ENCODE peak calls at places on chromosomes 7 and 10, in four cellular contexts. C is GM12878, U is GM12891, B is K562. V is an unnamed sample.

GRCh38 chr10:103696411-103697145 is 158.8 kb downstream of the SH3PXD2A start:
- DNase-seq in C (no peak), U (peak; percentile 75), B (peak; percentile 90), V (peak; percentile 74)

GRCh38 chr10:132347211-132347930 is 15.4 kb downstream of the LRRC27 start:
- DNase-seq in C (no peak), U (no peak), B (no peak), V (no peak)

GRCh38 chr7:27172388-27172774 is 1.7 kb downstream of the HOXA10 start:
- DNase-seq in C (no peak), U (no peak), B (no peak), V (no peak)

GRCh38 chr7:26365897-26366267 is 74.2 kb downstream of the SNX10 start:
- DNase-seq in C (no peak), U (no peak), B (no peak), V (no peak)

GRCh38 chr10:104337985-104338735 is at the start of gene ITPRIP:
- DNase-seq in C (no peak), U (peak; percentile 58), B (peak; percentile 77), V (peak; percentile 66)

GRCh38 chr7:140661124-140661523 is 11.6 kb upstream of the ADCK2 start:
- DNase-seq in C (no peak), U (no peak), B (no peak), V (no peak)

GRCh38 chr7:19480383-19480782 is 228.5 kb downstream of the POLR1F start:
- DNase-seq in C (no peak), U (no peak), B (no peak), V (no peak)

GRCh38 chr7:90951986-90952648 is 312.1 kb upstream of the FZD1 start:
- DNase-seq in C (no peak), U (no peak), B (no peak), V (no peak)

GRCh38 chr10:70462349-70462984 is 16.1 kb upstream of the PALD1 start:
- DNase-seq in C (no peak), U (no peak), B (no peak), V (no peak)

GRCh38 chr7:39054731-39055130 is 77.0 kb downstream of the POU6F2 start:
- DNase-seq in C (no peak), U (no peak), B (no peak), V (no peak)

GRCh38 chr10:33153968-33154327 is 180.5 kb downstream of the NRP1 start:
- DNase-seq in C (no peak), U (no peak), B (no peak), V (no peak)

GRCh38 chr7:108045154-108045553 is 42.2 kb upstream of the LAMB1 start:
- DNase-seq in C (no peak), U (no peak), B (no peak), V (no peak)

GRCh38 chr7:157320607-157320979 is 16.2 kb upstream of the DNAJB6 start:
- DNase-seq in C (no peak), U (no peak), B (no peak), V (no peak)

GRCh38 chr7:117020605-117021002 is 67.3 kb downstream of the ST7 start:
- DNase-seq in C (no peak), U (no peak), B (no peak), V (no peak)

GRCh38 chr7:88357295-88357694 is 50.6 kb upstream of the STEAP4 start:
- DNase-seq in C (no peak), U (no peak), B (no peak), V (peak; percentile 11)

GRCh38 chr10:3406556-3406955 is 234.0 kb upstream of the PITRM1 start:
- DNase-seq in C (no peak), U (no peak), B (no peak), V (no peak)

GRCh38 chr7:147990837-147991236 is 599.7 kb upstream of the C7orf33 start:
- DNase-seq in C (no peak), U (no peak), B (no peak), V (no peak)

GRCh38 chr7:73827568-73828106 is 3.2 kb upstream of the CLDN4 start:
- DNase-seq in C (no peak), U (no peak), B (peak; percentile 45), V (no peak)

GRCh38 chr7:136056827-136057226 is 79.7 kb upstream of the MTPN start:
- DNase-seq in C (no peak), U (no peak), B (no peak), V (no peak)

GRCh38 chr10:91953600-91954140 is 30.1 kb downstream of the BTAF1 start:
- DNase-seq in C (no peak), U (no peak), B (no peak), V (no peak)

GRCh38 chr7:117269417-117269816 is 53.4 kb downstream of the WNT2 start:
- DNase-seq in C (no peak), U (no peak), B (no peak), V (no peak)

GRCh38 chr7:157568785-157569584 is 232.2 kb downstream of the DNAJB6 start:
- DNase-seq in C (no peak), U (peak; percentile 66), B (no peak), V (no peak)

GRCh38 chr10:34180749-34181148 is 634.3 kb downstream of the PARD3 start:
- DNase-seq in C (no peak), U (no peak), B (no peak), V (no peak)

GRCh38 chr10:131174211-131174565 is 137.3 kb downstream of the TCERG1L start:
- DNase-seq in C (no peak), U (no peak), B (no peak), V (no peak)

GRCh38 chr7:99126921-99127553 is 16.9 kb downstream of the SMURF1 start:
- DNase-seq in C (no peak), U (no peak), B (peak; percentile 76), V (peak; percentile 80)

GRCh38 chr10:45308707-45309106 is 6.7 kb downstream of the OR13A1 start:
- DNase-seq in C (peak; percentile 16), U (no peak), B (peak; percentile 70), V (peak; percentile 42)

GRCh38 chr10:43196131-43196980 is 58.1 kb downstream of the CSGALNACT2 start:
- DNase-seq in C (no peak), U (peak; percentile 8), B (no peak), V (no peak)

DNA sequence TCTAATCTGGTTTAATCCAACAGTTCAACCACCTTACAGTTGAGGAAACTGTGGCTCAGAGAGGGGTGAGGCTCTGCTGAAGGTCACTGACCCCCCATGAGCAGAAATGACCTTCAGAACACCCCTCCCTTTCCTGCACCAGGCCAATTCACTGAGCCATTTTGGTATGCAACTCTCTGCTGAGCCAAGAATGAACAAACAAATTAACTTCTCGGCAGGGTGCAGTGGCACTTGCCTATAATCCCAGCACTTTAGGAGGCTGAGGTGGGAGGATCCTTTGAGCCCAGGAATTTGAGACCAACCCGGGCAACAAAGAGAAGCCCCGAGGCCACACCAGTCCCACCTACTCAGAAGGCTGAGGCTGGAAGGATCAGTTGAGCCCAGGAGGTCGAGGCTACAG is 29.8 kb downstream of the PDGFA start:
- DNase-seq in C (no peak), U (no peak), B (no peak), V (no peak)
- TF ChIP-seq SPI1 in C (no peak), U (no peak), B (no peak), V (no peak)

GRCh38 chr7:69770613-69771012 is 172.3 kb downstream of the AUTS2 start:
- DNase-seq in C (no peak), U (no peak), B (no peak), V (no peak)

GRCh38 chr7:69773535-69774225 is 175.4 kb downstream of the AUTS2 start:
- DNase-seq in C (no peak), U (no peak), B (no peak), V (no peak)

GRCh38 chr7:69775231-69775771 is 177.0 kb downstream of the AUTS2 start:
- DNase-seq in C (no peak), U (no peak), B (no peak), V (no peak)

GRCh38 chr7:69769826-69770225 is 171.6 kb downstream of the AUTS2 start:
- DNase-seq in C (no peak), U (no peak), B (no peak), V (no peak)

DNA sequence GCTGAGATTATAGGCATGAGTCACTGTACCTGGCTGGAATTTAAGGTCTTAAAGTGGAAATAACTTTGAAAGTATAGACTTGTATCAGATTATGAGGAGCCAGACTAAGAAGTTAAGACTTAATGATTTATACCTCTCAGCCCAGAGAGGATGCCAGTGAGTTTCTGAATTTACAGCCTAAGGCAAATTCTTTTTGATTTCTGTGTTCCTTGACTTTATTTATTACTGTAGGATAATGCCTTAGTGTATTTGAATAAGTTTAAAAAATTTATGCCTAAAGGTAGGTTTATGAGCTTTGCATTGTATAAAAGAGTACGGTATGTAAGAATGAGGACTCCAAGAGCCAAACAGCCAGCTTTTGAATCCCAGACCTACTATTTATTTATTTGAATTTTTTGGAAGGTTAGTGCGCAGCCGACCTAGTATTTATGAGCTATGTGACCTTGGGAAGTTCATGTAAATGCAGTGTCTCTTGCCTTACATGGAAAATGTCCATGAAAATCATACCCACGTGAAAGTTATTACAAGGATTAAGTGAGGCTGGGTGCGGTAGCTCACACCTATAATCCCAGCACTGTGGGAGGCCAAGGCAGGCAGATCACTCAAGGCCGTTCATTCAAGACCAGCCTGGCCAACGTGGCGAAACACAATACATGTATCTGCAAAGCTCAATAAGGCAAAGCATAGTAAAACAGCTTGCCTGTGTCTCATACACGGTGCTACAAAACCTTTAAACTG is 174.6 kb downstream of the AUTS2 start:
- DNase-seq in C (no peak), U (no peak), B (no peak), V (no peak)
- TF ChIP-seq POLR2AphosphoS5 in C (no peak), U (no peak), B (no peak), V (no peak)

GRCh38 chr7:13800694-13801448 is 188.6 kb downstream of the ETV1 start:
- DNase-seq in C (no peak), U (no peak), B (peak; percentile 25), V (no peak)

GRCh38 chr7:13803134-13803533 is 186.3 kb downstream of the ETV1 start:
- DNase-seq in C (no peak), U (no peak), B (no peak), V (no peak)

GRCh38 chr7:13802651-13803050 is 186.8 kb downstream of the ETV1 start:
- DNase-seq in C (no peak), U (no peak), B (no peak), V (no peak)

GRCh38 chr7:13797545-13797944 is 191.9 kb downstream of the ETV1 start:
- DNase-seq in C (no peak), U (no peak), B (no peak), V (no peak)

DNA sequence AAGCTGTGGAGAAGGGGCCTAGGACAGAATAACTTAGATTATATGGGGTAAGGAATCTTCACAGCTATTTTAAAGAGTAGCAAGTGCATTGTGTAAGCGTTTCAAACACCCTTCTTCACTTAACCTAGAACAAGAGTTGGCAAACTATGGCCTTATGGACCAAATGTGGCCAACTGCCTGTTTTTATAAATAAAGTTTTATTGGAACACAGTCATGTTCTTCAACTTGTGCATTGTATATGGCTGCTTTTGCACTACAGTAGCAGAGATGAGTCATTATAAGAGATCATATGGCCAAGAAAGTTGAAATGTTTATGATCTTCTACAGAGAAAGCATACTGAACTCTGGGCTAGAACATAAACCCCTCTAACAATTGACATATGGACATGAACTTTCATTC is 187.8 kb downstream of the ETV1 start:
- DNase-seq in C (no peak), U (no peak), B (no peak), V (no peak)
- TF ChIP-seq SPI1 in C (no peak), U (no peak), B (no peak), V (no peak)

GRCh38 chr10:97543025-97543546 is 29.5 kb upstream of the ANKRD2 start:
- DNase-seq in C (no peak), U (no peak), B (peak; percentile 68), V (peak; percentile 77)
- TF ChIP-seq POLR2AphosphoS5 in C (no peak), U (no peak), B (no peak), V (peak; percentile 46)